ENCODE peak calls at places on chromosomes 2 and 18, in seven cellular contexts. A, Y, W, L, S, B and N are unnamed samples.

GRCh38 chr2:229553091-229553490 is 161.3 kb downstream of the DNER start:
- DNase-seq in L (no peak), W (no peak), A (peak), Y (no peak), S (no peak), B (no peak), N (no peak)

GRCh38 chr2:158502984-158503383 is 46.2 kb downstream of the PKP4 start:
- DNase-seq in W (no peak), L (no peak), Y (no peak), A (peak), S (no peak), B (no peak), N (no peak)

GRCh38 chr2:109059474-109060165 is 69.4 kb upstream of the SH3RF3 start:
- DNase-seq in W (no peak), L (no peak), A (no peak), B (no peak), Y (no peak), S (no peak), N (no peak)

GRCh38 chr2:162029287-162029901 is 44.6 kb downstream of the DPP4 start:
- DNase-seq in S (no peak), Y (no peak), L (peak), A (no peak), B (no peak), W (no peak), N (no peak)

GRCh38 chr2:140643761-140644187 is 1487.0 kb downstream of the LRP1B start:
- DNase-seq in S (no peak), B (no peak), W (no peak), A (no peak), Y (no peak), L (no peak), N (no peak)

GRCh38 chr2:129301431-129301913 is 678.0 kb upstream of the RAB6C start:
- DNase-seq in A (no peak), Y (peak), S (peak), W (no peak), B (no peak), L (no peak), N (no peak)

GRCh38 chr2:30628341-30628740 is 178.9 kb downstream of the CAPN13 start:
- DNase-seq in W (no peak), S (no peak), B (no peak), L (no peak), Y (no peak), A (no peak), N (no peak)

GRCh38 chr2:72993147-72993546 is 75.8 kb downstream of the EMX1 start:
- DNase-seq in Y (peak), S (peak), L (peak), W (peak), B (peak), A (no peak), N (peak)

GRCh38 chr2:37631698-37632097 is 39.7 kb downstream of the CDC42EP3 start:
- DNase-seq in A (no peak), L (no peak), B (no peak), W (no peak), S (no peak), Y (no peak), N (no peak)

GRCh38 chr2:68052717-68053422 is 9.9 kb downstream of the C1D start:
- DNase-seq in L (no peak), S (no peak), Y (no peak), A (no peak), B (no peak), W (no peak), N (no peak)

GRCh38 chr2:210818473-210818872 is 262.1 kb downstream of the CPS1 start:
- DNase-seq in A (no peak), W (no peak), Y (no peak), L (no peak), B (no peak), S (no peak), N (no peak)

GRCh38 chr2:15584316-15584715 is 7.4 kb upstream of the DDX1 start:
- DNase-seq in S (no peak), B (no peak), A (no peak), W (no peak), Y (no peak), L (no peak), N (no peak)

GRCh38 chr2:181658444-181658843 is 1.5 kb upstream of the CERKL start:
- DNase-seq in W (no peak), L (no peak), A (no peak), B (no peak), S (no peak), Y (no peak), N (no peak)

GRCh38 chr2:120312861-120313694 is 32.9 kb upstream of the INHBB start:
- DNase-seq in W (peak), B (peak), S (peak), A (peak), L (peak), Y (peak), N (peak)

GRCh38 chr2:38997784-38998183 is 108.1 kb downstream of the ARHGEF33 start:
- DNase-seq in A (peak), S (no peak), Y (no peak), B (no peak), W (no peak), L (no peak), N (no peak)

GRCh38 chr2:168237741-168238140 is 9.7 kb downstream of the STK39 start:
- DNase-seq in S (no peak), Y (no peak), A (no peak), L (no peak), B (no peak), W (no peak), N (no peak)

GRCh38 chr18:8381801-8382459 is 227.3 kb upstream of the RAB12 start:
- DNase-seq in B (no peak), A (peak), S (no peak), L (no peak), Y (peak), W (no peak), N (no peak)